ENCODE peak calls at places on chromosomes 12 and 14, in six cellular contexts. One of them, this sample, is unnamed.

GRCh38 chr14:69263364-69263763 is 3.4 kb downstream of the GALNT16 start:
- DNase-seq in H1: no peak
- DNase-seq in mesendoderm: no peak
- DNase-seq in mesenchymal stem cell: peak
- DNase-seq in neuronal stem cell: no peak
- DNase-seq in IMR-90: peak
- DNase-seq in this sample: no peak

GRCh38 chr14:89503458-89503996 is 86.5 kb upstream of the FOXN3 start:
- DNase-seq in neuronal stem cell: no peak
- DNase-seq in H1: no peak
- DNase-seq in IMR-90: no peak
- DNase-seq in mesenchymal stem cell: no peak
- DNase-seq in mesendoderm: no peak
- DNase-seq in this sample: no peak

GRCh38 chr14:64604854-64605253 is 55.1 kb downstream of the PPP1R36 start:
- DNase-seq in mesenchymal stem cell: no peak
- DNase-seq in mesendoderm: no peak
- DNase-seq in IMR-90: no peak
- DNase-seq in neuronal stem cell: no peak
- DNase-seq in H1: peak
- DNase-seq in this sample: no peak

GRCh38 chr12:49538740-49539403 is at the start of gene KCNH3:
- DNase-seq in H1: peak
- DNase-seq in mesenchymal stem cell: peak
- DNase-seq in mesendoderm: peak
- DNase-seq in neuronal stem cell: peak
- DNase-seq in IMR-90: peak
- DNase-seq in this sample: peak

GRCh38 chr14:76603713-76604112 is 157.6 kb upstream of the VASH1 start:
- DNase-seq in mesenchymal stem cell: no peak
- DNase-seq in H1: no peak
- DNase-seq in neuronal stem cell: no peak
- DNase-seq in mesendoderm: no peak
- DNase-seq in IMR-90: no peak
- DNase-seq in this sample: no peak

GRCh38 chr14:33647385-33647786 is 303.5 kb downstream of the EGLN3 start:
- DNase-seq in neuronal stem cell: no peak
- DNase-seq in H1: no peak
- DNase-seq in IMR-90: peak
- DNase-seq in mesenchymal stem cell: peak
- DNase-seq in mesendoderm: peak
- DNase-seq in this sample: no peak

GRCh38 chr14:106578479-106578878 is 1052.1 kb downstream of the TMEM121 start:
- DNase-seq in mesenchymal stem cell: no peak
- DNase-seq in mesendoderm: no peak
- DNase-seq in neuronal stem cell: no peak
- DNase-seq in IMR-90: no peak
- DNase-seq in H1: no peak
- DNase-seq in this sample: no peak

GRCh38 chr12:79991586-79991985 is 56.7 kb upstream of the PPP1R12A start:
- DNase-seq in mesenchymal stem cell: no peak
- DNase-seq in mesendoderm: no peak
- DNase-seq in IMR-90: no peak
- DNase-seq in H1: no peak
- DNase-seq in neuronal stem cell: no peak
- DNase-seq in this sample: no peak

GRCh38 chr14:91082282-91082681 is 21.8 kb upstream of the RPS6KA5 start:
- DNase-seq in IMR-90: no peak
- DNase-seq in H1: no peak
- DNase-seq in mesenchymal stem cell: no peak
- DNase-seq in neuronal stem cell: no peak
- DNase-seq in mesendoderm: no peak
- DNase-seq in this sample: no peak

GRCh38 chr14:56741325-56741724 is 69.0 kb downstream of the OTX2 start:
- DNase-seq in mesenchymal stem cell: no peak
- DNase-seq in mesendoderm: no peak
- DNase-seq in IMR-90: no peak
- DNase-seq in H1: no peak
- DNase-seq in neuronal stem cell: no peak
- DNase-seq in this sample: no peak

GRCh38 chr12:120234643-120235368 is 30.7 kb downstream of the PXN start:
- DNase-seq in neuronal stem cell: no peak
- DNase-seq in IMR-90: peak
- DNase-seq in H1: no peak
- DNase-seq in mesenchymal stem cell: peak
- DNase-seq in mesendoderm: peak
- DNase-seq in this sample: peak

GRCh38 chr12:87827638-87828264 is 201.4 kb downstream of the C12orf50 start:
- DNase-seq in neuronal stem cell: no peak
- DNase-seq in IMR-90: peak
- DNase-seq in H1: no peak
- DNase-seq in mesenchymal stem cell: peak
- DNase-seq in mesendoderm: peak
- DNase-seq in this sample: no peak

GRCh38 chr14:78567343-78567742 is 397.2 kb downstream of the NRXN3 start:
- DNase-seq in mesendoderm: no peak
- DNase-seq in mesenchymal stem cell: peak
- DNase-seq in neuronal stem cell: no peak
- DNase-seq in IMR-90: peak
- DNase-seq in H1: no peak
- DNase-seq in this sample: no peak

GRCh38 chr14:39173198-39173597 is 1.9 kb upstream of the PNN start:
- DNase-seq in IMR-90: no peak
- DNase-seq in H1: no peak
- DNase-seq in mesendoderm: no peak
- DNase-seq in mesenchymal stem cell: no peak
- DNase-seq in neuronal stem cell: no peak
- DNase-seq in this sample: no peak

GRCh38 chr14:35368993-35369392 is 35.6 kb downstream of the NFKBIA start:
- DNase-seq in IMR-90: no peak
- DNase-seq in mesendoderm: no peak
- DNase-seq in mesenchymal stem cell: no peak
- DNase-seq in neuronal stem cell: no peak
- DNase-seq in H1: no peak
- DNase-seq in this sample: no peak

GRCh38 chr14:35368139-35368460 is 36.4 kb downstream of the NFKBIA start:
- DNase-seq in mesendoderm: no peak
- DNase-seq in mesenchymal stem cell: no peak
- DNase-seq in H1: no peak
- DNase-seq in neuronal stem cell: no peak
- DNase-seq in IMR-90: no peak
- DNase-seq in this sample: no peak

GRCh38 chr14:35369701-35370191 is 34.8 kb downstream of the NFKBIA start:
- DNase-seq in H1: no peak
- DNase-seq in neuronal stem cell: no peak
- DNase-seq in mesendoderm: no peak
- DNase-seq in mesenchymal stem cell: no peak
- DNase-seq in IMR-90: no peak
- DNase-seq in this sample: no peak

GRCh38 chr14:35367056-35367372 is 37.5 kb downstream of the NFKBIA start:
- DNase-seq in mesenchymal stem cell: no peak
- DNase-seq in H1: no peak
- DNase-seq in neuronal stem cell: no peak
- DNase-seq in IMR-90: no peak
- DNase-seq in mesendoderm: no peak
- DNase-seq in this sample: no peak

DNA sequence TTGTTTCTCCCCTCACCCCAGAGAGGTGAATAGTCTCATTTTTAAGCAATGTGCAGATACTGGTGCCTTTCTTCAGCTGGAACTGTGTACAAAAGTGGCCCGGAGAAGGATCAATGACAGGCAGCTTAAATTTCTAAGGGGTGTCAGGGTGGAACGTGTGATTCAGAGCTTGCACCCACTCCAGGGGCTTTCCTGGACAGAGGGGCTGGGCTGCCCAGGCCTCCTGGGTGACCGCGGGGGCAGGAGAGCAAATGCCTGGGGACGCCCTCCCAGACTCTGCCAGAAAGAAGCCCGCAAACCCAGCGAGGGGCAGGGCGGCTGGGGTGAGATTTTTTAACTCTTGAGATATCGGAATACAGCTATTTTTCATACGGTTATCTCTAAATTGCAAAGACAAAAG is 36.0 kb downstream of the NFKBIA start:
- DNase-seq in neuronal stem cell: no peak
- DNase-seq in mesendoderm: no peak
- DNase-seq in H1: no peak
- DNase-seq in mesenchymal stem cell: no peak
- DNase-seq in IMR-90: no peak
- DNase-seq in this sample: no peak
- H2AK5ac ChIP-seq in neuronal stem cell: peak
- H2AK5ac ChIP-seq in mesendoderm: no peak
- H2AK5ac ChIP-seq in H1: no peak
- H2AK5ac ChIP-seq in mesenchymal stem cell: no peak
- H2AK5ac ChIP-seq in IMR-90: no peak
- H2AK5ac ChIP-seq in this sample: no peak

GRCh38 chr12:103965590-103966407 is at the start of gene TDG:
- DNase-seq in mesendoderm: peak
- DNase-seq in IMR-90: peak
- DNase-seq in neuronal stem cell: peak
- DNase-seq in mesenchymal stem cell: peak
- DNase-seq in H1: peak
- DNase-seq in this sample: peak
- H2AK5ac ChIP-seq in mesendoderm: peak
- H2AK5ac ChIP-seq in IMR-90: peak
- H2AK5ac ChIP-seq in neuronal stem cell: no peak
- H2AK5ac ChIP-seq in mesenchymal stem cell: peak
- H2AK5ac ChIP-seq in H1: peak
- H2AK5ac ChIP-seq in this sample: no peak

DNA sequence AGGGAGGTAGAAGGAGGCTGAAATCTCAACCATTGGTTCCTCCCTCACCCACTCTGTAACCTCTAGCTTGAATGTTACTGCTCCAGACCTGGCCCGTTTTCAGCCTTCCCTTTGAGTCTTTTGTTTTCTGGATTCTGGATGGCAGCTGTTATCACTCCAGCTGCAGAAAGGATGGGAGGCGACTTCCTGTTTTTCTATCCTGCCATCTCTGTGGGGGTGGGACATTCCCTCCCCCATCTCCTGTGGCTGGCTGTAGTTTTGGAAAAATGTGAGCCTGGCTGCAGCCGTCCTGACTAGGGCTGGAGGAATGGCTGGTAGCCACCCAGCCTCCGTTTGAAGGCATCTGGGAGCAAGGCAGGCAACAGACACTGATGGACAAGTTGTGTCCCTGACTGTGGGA is 2.9 kb upstream of the PPFIBP1 start:
- DNase-seq in mesendoderm: peak
- DNase-seq in neuronal stem cell: no peak
- DNase-seq in mesenchymal stem cell: no peak
- DNase-seq in IMR-90: peak
- DNase-seq in H1: no peak
- DNase-seq in this sample: peak
- H2AK5ac ChIP-seq in mesendoderm: peak
- H2AK5ac ChIP-seq in neuronal stem cell: no peak
- H2AK5ac ChIP-seq in mesenchymal stem cell: peak
- H2AK5ac ChIP-seq in IMR-90: peak
- H2AK5ac ChIP-seq in H1: no peak
- H2AK5ac ChIP-seq in this sample: no peak

DNA sequence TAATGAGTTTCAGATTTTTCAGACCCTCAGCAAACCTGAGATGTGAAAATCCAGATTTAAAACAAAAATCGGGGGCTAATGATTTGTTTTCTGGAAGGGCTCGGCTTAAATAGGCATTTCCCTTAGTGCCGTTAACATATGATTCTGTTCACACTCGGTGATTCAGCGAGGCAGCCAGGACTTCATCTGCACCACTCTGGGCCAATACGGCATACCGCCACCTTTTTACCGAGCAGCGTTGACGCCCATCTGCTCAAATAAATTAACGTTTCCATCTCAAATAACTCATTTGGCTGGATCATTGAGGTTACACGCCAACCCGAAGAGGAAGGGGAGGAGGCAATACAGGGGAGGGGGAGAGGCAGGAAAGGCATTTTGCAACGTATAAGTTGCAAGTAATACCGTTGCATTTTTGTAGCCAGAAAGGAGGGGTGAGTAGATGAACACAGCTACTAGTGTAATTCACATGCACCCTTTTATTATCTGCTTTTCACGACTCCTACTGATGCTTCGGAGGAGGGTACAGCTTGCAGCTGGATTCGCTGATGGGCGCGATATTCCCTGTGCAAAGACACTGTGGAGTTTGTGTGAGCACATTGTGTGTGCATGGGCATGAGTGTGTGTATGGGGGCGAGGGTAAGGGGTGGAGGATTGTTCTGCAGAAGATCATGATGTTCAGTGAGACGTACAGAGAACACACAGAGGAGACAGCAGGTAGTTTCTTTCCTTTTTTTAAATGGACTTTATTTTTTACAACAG is 45.9 kb downstream of the MAP1LC3B2 start:
- DNase-seq in mesenchymal stem cell: no peak
- DNase-seq in neuronal stem cell: no peak
- DNase-seq in mesendoderm: no peak
- DNase-seq in H1: no peak
- DNase-seq in IMR-90: no peak
- DNase-seq in this sample: no peak
- H2AK5ac ChIP-seq in mesenchymal stem cell: no peak
- H2AK5ac ChIP-seq in neuronal stem cell: no peak
- H2AK5ac ChIP-seq in mesendoderm: no peak
- H2AK5ac ChIP-seq in H1: no peak
- H2AK5ac ChIP-seq in IMR-90: no peak
- H2AK5ac ChIP-seq in this sample: no peak

GRCh38 chr12:7495136-7495535 is 8.4 kb downstream of the CD163 start:
- DNase-seq in neuronal stem cell: no peak
- DNase-seq in mesendoderm: no peak
- DNase-seq in IMR-90: no peak
- DNase-seq in mesenchymal stem cell: no peak
- DNase-seq in H1: no peak
- DNase-seq in this sample: no peak
- H2AK5ac ChIP-seq in neuronal stem cell: no peak
- H2AK5ac ChIP-seq in mesendoderm: no peak
- H2AK5ac ChIP-seq in IMR-90: no peak
- H2AK5ac ChIP-seq in mesenchymal stem cell: no peak
- H2AK5ac ChIP-seq in H1: no peak
- H2AK5ac ChIP-seq in this sample: no peak

GRCh38 chr12:101877816-101878811 is 734 bp downstream of the DRAM1 start:
- DNase-seq in neuronal stem cell: no peak
- DNase-seq in mesenchymal stem cell: peak
- DNase-seq in IMR-90: no peak
- DNase-seq in H1: no peak
- DNase-seq in mesendoderm: peak
- DNase-seq in this sample: peak
- H2AK5ac ChIP-seq in neuronal stem cell: no peak
- H2AK5ac ChIP-seq in mesenchymal stem cell: no peak
- H2AK5ac ChIP-seq in IMR-90: peak
- H2AK5ac ChIP-seq in H1: no peak
- H2AK5ac ChIP-seq in mesendoderm: no peak
- H2AK5ac ChIP-seq in this sample: no peak

This sample was measured in H9.